ENCODE peak calls at places on chromosomes 6 and 20, in six cellular contexts. Z is CD8-positive, alpha-beta T cell; Q is keratinocyte; O is heart left ventricle; L is HCT116; B is DND-41. Y is an unnamed sample.

GRCh38 chr20:50546729-50547314 is 36.6 kb downstream of the PTPN1 start:
- DNase-seq in B (no peak), L (no peak), Q (no peak), Z (no peak), O (no peak), Y (no peak)

GRCh38 chr6:136989591-136990578 is 54.9 kb downstream of the IL20RA start:
- DNase-seq in B (no peak), L (no peak), O (peak; percentile 51), Q (no peak), Z (no peak), Y (no peak)

GRCh38 chr20:43331911-43332310 is 125.8 kb upstream of the SRSF6 start:
- DNase-seq in L (no peak), Q (no peak), B (no peak), Z (no peak), O (peak; percentile 41), Y (no peak)

GRCh38 chr6:117509021-117509420 is 26.5 kb downstream of the DCBLD1 start:
- DNase-seq in Q (no peak), Z (no peak), B (no peak), O (no peak), L (no peak), Y (no peak)

GRCh38 chr6:26009817-26010216 is 47.2 kb downstream of the TRIM38 start:
- DNase-seq in B (no peak), Q (no peak), O (no peak), L (no peak), Z (no peak), Y (no peak)

GRCh38 chr6:54085526-54085925 is 25.7 kb upstream of the MLIP start:
- DNase-seq in Q (no peak), B (no peak), L (no peak), Z (no peak), O (peak; percentile 45), Y (no peak)

GRCh38 chr6:168884646-168885086 is 369.0 kb downstream of the THBS2 start:
- DNase-seq in L (peak; percentile 31), Q (no peak), O (peak; percentile 60), Z (peak; percentile 80), B (peak; percentile 11), Y (peak; percentile 49)

GRCh38 chr20:35398660-35399144 is 13.1 kb downstream of the UQCC1 start:
- DNase-seq in L (no peak), O (no peak), Q (no peak), B (no peak), Z (no peak), Y (no peak)

GRCh38 chr6:112144145-112144926 is 56.9 kb downstream of the FAM229B start:
- DNase-seq in L (no peak), B (no peak), O (no peak), Q (no peak), Z (no peak), Y (no peak)

GRCh38 chr20:48638546-48638945 is 189.3 kb downstream of the PREX1 start:
- DNase-seq in O (no peak), Q (no peak), L (peak; percentile 16), B (no peak), Z (no peak), Y (no peak)

GRCh38 chr6:90157441-90157840 is 139.2 kb downstream of the BACH2 start:
- DNase-seq in B (no peak), Z (no peak), O (no peak), L (no peak), Q (no peak), Y (no peak)

GRCh38 chr6:90162648-90163409 is 133.8 kb downstream of the BACH2 start:
- DNase-seq in Z (no peak), L (no peak), O (no peak), B (no peak), Q (no peak), Y (no peak)

GRCh38 chr6:90159452-90159851 is 137.2 kb downstream of the BACH2 start:
- DNase-seq in Z (no peak), L (no peak), Q (no peak), O (no peak), B (no peak), Y (no peak)

GRCh38 chr6:90158945-90159344 is 137.7 kb downstream of the BACH2 start:
- DNase-seq in Q (no peak), O (no peak), L (no peak), B (no peak), Z (no peak), Y (no peak)

DNA sequence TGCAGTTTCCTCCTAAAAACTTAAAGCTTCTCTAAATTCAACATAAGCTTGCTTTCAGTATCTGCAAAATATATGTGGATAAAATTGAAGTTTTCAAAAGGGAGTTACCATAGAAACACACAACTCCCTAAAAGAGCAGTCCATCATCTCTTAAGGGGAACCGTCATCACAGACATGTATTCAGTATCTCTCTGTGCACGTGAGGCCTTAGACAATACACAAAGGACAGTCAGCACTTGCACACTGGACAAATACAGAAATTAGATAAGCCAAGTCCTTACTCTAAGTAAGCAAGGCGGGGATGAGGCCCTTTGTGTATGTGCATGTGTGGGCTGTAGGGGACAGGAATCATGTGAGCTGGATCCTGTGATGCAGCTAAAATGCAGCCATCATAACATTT is 136.6 kb downstream of the BACH2 start:
- DNase-seq in L (no peak), Q (no peak), Z (no peak), B (no peak), O (no peak), Y (no peak)
- H3K4me1 ChIP-seq in L (no peaks in the 10 kb centered on the region), Q (peaks cover 9% of the 10 kb centered on the region), Z (peaks cover 74% of the 10 kb centered on the region), B (no peaks in the 10 kb centered on the region), O (peaks cover 8% of the 10 kb centered on the region), Y (peaks cover 56% of the 10 kb centered on the region)

GRCh38 chr6:148144917-148145521 is 197.6 kb upstream of the SASH1 start:
- DNase-seq in Q (peak; percentile 17), L (peak; percentile 63), O (peak; percentile 67), B (peak; percentile 69), Z (peak; percentile 53), Y (peak; percentile 23)
- H3K4me3 ChIP-seq in Q (no peak overlapping the region), L (no peak overlapping the region), O (no peak overlapping the region), B (no peak overlapping the region), Z (no peak overlapping the region), Y (no peak overlapping the region)

DNA sequence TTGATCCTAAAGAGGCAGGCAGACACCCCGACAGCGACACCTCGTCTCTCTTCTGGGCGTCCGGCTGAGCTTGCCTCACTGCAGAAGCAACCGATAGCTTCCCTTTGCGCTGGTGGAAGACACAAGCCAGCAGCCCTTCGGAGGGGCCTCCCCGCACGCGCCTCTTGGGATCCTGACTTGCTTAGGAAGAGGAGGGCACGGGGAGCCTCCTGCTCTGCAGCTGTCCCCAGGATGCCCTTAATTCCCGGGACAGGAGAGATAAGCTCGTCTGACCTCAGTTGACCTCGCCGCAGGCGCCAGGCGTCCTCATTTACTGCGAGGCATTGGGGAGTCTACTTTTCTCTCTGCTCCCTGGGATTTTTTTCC is 94.0 kb downstream of the CD83 start:
- DNase-seq in O (peak; percentile 74), Q (no peak), Z (no peak), B (no peak), L (no peak), Y (no peak)
- H3K27ac ChIP-seq in O (peak overlapping the region; percentile 69), Q (peak overlapping the region; percentile 84), Z (no peak overlapping the region), B (peak overlapping the region; percentile 77), L (peak overlapping the region; percentile 4), Y (peak overlapping the region; percentile 45)

GRCh38 chr6:31706599-31706998 is at the start of gene LY6G6F:
- DNase-seq in B (no peak), Q (no peak), O (no peak), L (no peak), Z (no peak), Y (no peak)
- H3K4me1 ChIP-seq in B (peaks cover 17% of the 10 kb centered on the region), Q (peaks cover 16% of the 10 kb centered on the region), O (peaks cover 5% of the 10 kb centered on the region), L (peaks cover 10% of the 10 kb centered on the region), Z (peaks cover 20% of the 10 kb centered on the region), Y (peaks cover 20% of the 10 kb centered on the region)

GRCh38 chr20:47448429-47448828 is 53.3 kb upstream of the NCOA3 start:
- DNase-seq in Z (no peak), L (no peak), Q (no peak), O (no peak), B (no peak), Y (no peak)

GRCh38 chr20:47454298-47455132 is 47.2 kb upstream of the NCOA3 start:
- DNase-seq in Z (no peak), O (no peak), L (no peak), Q (no peak), B (no peak), Y (no peak)

GRCh38 chr20:47453167-47453782 is 48.4 kb upstream of the NCOA3 start:
- DNase-seq in Q (peak; percentile 87), B (no peak), Z (no peak), O (peak; percentile 40), L (peak; percentile 74), Y (no peak)

GRCh38 chr20:47452736-47453161 is 48.9 kb upstream of the NCOA3 start:
- DNase-seq in Q (no peak), O (no peak), L (no peak), Z (no peak), B (no peak), Y (no peak)

GRCh38 chr20:47451602-47451904 is 50.1 kb upstream of the NCOA3 start:
- DNase-seq in L (no peak), Z (no peak), O (no peak), B (no peak), Q (no peak), Y (no peak)
- H3K4me3 ChIP-seq in L (no peak overlapping the region), Z (no peak overlapping the region), O (no peak overlapping the region), B (no peak overlapping the region), Q (no peak overlapping the region), Y (no peak overlapping the region)

Y was measured in CD8-positive, alpha-beta memory T cell.